ENCODE peak calls at places on chromosomes 16 and 17, in ten cellular contexts. N is AG04449; M is activated naive CD4-positive, alpha-beta T cell; Z is DMS 273 treated with DMSO at 0.1 percent for 48 hours; O is Calu3; E is A172; G is HT1080; B is A549; Y is NCI-H1092; V is activated T-helper 1 cell treated with anti-CD3 and anti-CD28 coated beads, Interleukin-2, amount 50 U/mL, for 16 hours. D is an unnamed sample.

GRCh38 chr16:3292604-3293003 is 9.3 kb downstream of the ZNF263 start:
- DNase-seq in N (peak; percentile 89), M (no peak), Z (no peak), O (no peak), E (no peak), G (no peak), B (no peak), Y (no peak), V (no peak), D (no peak)

GRCh38 chr16:53413864-53414263 is 20.4 kb upstream of the RBL2 start:
- DNase-seq in N (no peak), M (no peak), Z (no peak), O (no peak), E (no peak), G (no peak), B (no peak), Y (no peak), V (no peak), D (no peak)

GRCh38 chr17:10061131-10061581 is 137.2 kb downstream of the GAS7 start:
- DNase-seq in N (no peak), M (no peak), Z (no peak), O (no peak), E (no peak), G (no peak), B (no peak), Y (no peak), V (no peak), D (no peak)

GRCh38 chr16:85936761-85937343 is 37.9 kb downstream of the IRF8 start:
- DNase-seq in N (no peak), M (no peak), Z (no peak), O (no peak), E (no peak), G (no peak), B (no peak), Y (no peak), V (no peak), D (no peak)

GRCh38 chr17:49935526-49936210 is 33.3 kb upstream of the DLX4 start:
- DNase-seq in N (no peak), M (no peak), Z (peak; percentile 77), O (no peak), E (no peak), G (no peak), B (no peak), Y (no peak), V (no peak), D (peak; percentile 83)

GRCh38 chr17:68861602-68862001 is 93.6 kb downstream of the ABCA8 start:
- DNase-seq in N (no peak), M (no peak), Z (no peak), O (no peak), E (no peak), G (no peak), B (no peak), Y (no peak), V (no peak), D (no peak)

GRCh38 chr17:74677558-74678466 is 34.9 kb downstream of the CD300LF start:
- DNase-seq in N (no peak), M (no peak), Z (peak; percentile 94), O (no peak), E (peak; percentile 82), G (peak; percentile 46), B (peak; percentile 33), Y (no peak), V (no peak), D (no peak)

GRCh38 chr17:81552244-81553017 is at the start of gene FAAP100:
- DNase-seq in N (no peak), M (peak; percentile 77), Z (peak; percentile 77), O (peak; percentile 90), E (peak; percentile 54), G (peak; percentile 76), B (peak; percentile 90), Y (peak; percentile 48), V (peak; percentile 77), D (peak; percentile 96)

GRCh38 chr16:50645858-50646257 is 35.3 kb downstream of the SNX20 start:
- DNase-seq in N (no peak), M (no peak), Z (no peak), O (no peak), E (no peak), G (no peak), B (no peak), Y (no peak), V (no peak), D (no peak)

GRCh38 chr17:17859909-17860760 is 23.3 kb upstream of the SREBF1 start:
- DNase-seq in N (no peak), M (peak; percentile 53), Z (no peak), O (peak; percentile 64), E (peak; percentile 70), G (peak; percentile 48), B (peak; percentile 97), Y (no peak), V (peak; percentile 60), D (peak; percentile 97)

GRCh38 chr16:2858245-2859025 is 465 bp upstream of the PRSS22 start:
- DNase-seq in N (no peak), M (no peak), Z (no peak), O (peak; percentile 98), E (no peak), G (no peak), B (no peak), Y (no peak), V (no peak), D (peak; percentile 13)

GRCh38 chr16:29877266-29877961 is 14.4 kb upstream of the CDIPT start:
- DNase-seq in N (no peak), M (no peak), Z (no peak), O (no peak), E (peak; percentile 55), G (peak; percentile 12), B (peak; percentile 58), Y (no peak), V (no peak), D (no peak)

GRCh38 chr17:9244066-9245052 is 223.0 kb downstream of the NTN1 start:
- DNase-seq in N (peak; percentile 49), M (no peak), Z (no peak), O (no peak), E (no peak), G (no peak), B (no peak), Y (no peak), V (no peak), D (no peak)

GRCh38 chr17:69997332-69997731 is 77.7 kb upstream of the KCNJ16 start:
- DNase-seq in N (no peak), M (no peak), Z (no peak), O (no peak), E (no peak), G (peak; percentile 67), B (no peak), Y (no peak), V (no peak), D (no peak)

GRCh38 chr16:86682219-86682904 is 104.0 kb downstream of the FOXL1 start:
- DNase-seq in N (no peak), M (no peak), Z (no peak), O (no peak), E (no peak), G (no peak), B (no peak), Y (no peak), V (no peak), D (no peak)

GRCh38 chr17:81713556-81714411 is 1.7 kb downstream of the SLC25A10 start:
- DNase-seq in N (no peak), M (no peak), Z (no peak), O (peak; percentile 38), E (no peak), G (no peak), B (no peak), Y (no peak), V (no peak), D (no peak)

GRCh38 chr17:79044462-79044861 is 20.5 kb downstream of the C1QTNF1 start:
- DNase-seq in N (no peak), M (no peak), Z (no peak), O (no peak), E (no peak), G (no peak), B (no peak), Y (no peak), V (no peak), D (no peak)

GRCh38 chr17:80365001-80365965 is 49.7 kb upstream of the ENDOV start:
- DNase-seq in N (no peak), M (no peak), Z (no peak), O (no peak), E (no peak), G (no peak), B (no peak), Y (no peak), V (no peak), D (no peak)

GRCh38 chr16:54510619-54511018 is 224.0 kb upstream of the IRX3 start:
- DNase-seq in N (no peak), M (no peak), Z (no peak), O (no peak), E (no peak), G (no peak), B (no peak), Y (no peak), V (no peak), D (no peak)

GRCh38 chr16:90057738-90058173 is 19.4 kb downstream of the PRDM7 start:
- DNase-seq in N (peak; percentile 33), M (no peak), Z (no peak), O (no peak), E (peak; percentile 87), G (peak; percentile 89), B (no peak), Y (no peak), V (no peak), D (no peak)

GRCh38 chr16:27852681-27853080 is 210.8 kb downstream of the GSG1L start:
- DNase-seq in N (no peak), M (no peak), Z (no peak), O (no peak), E (no peak), G (no peak), B (no peak), Y (no peak), V (no peak), D (no peak)

GRCh38 chr17:40122466-40122943 is 734 bp downstream of the MSL1 start:
- DNase-seq in N (no peak), M (no peak), Z (no peak), O (peak; percentile 98), E (no peak), G (no peak), B (peak; percentile 69), Y (no peak), V (no peak), D (no peak)

GRCh38 chr17:17474341-17474740 is 2.5 kb upstream of the MED9 start:
- DNase-seq in N (no peak), M (no peak), Z (no peak), O (no peak), E (no peak), G (no peak), B (no peak), Y (no peak), V (no peak), D (no peak)

GRCh38 chr17:47810901-47811635 is 10.5 kb downstream of the OSBPL7 start:
- DNase-seq in N (no peak), M (no peak), Z (no peak), O (no peak), E (no peak), G (no peak), B (no peak), Y (no peak), V (no peak), D (no peak)

GRCh38 chr17:39923836-39924690 is 3.3 kb downstream of the ORMDL3 start:
- DNase-seq in N (no peak), M (no peak), Z (no peak), O (peak; percentile 66), E (no peak), G (peak; percentile 38), B (no peak), Y (no peak), V (no peak), D (no peak)

GRCh38 chr17:82212331-82213250 is at the start of gene CCDC57:
- DNase-seq in N (no peak), M (peak; percentile 59), Z (no peak), O (peak; percentile 82), E (peak; percentile 52), G (peak; percentile 63), B (peak; percentile 92), Y (peak; percentile 71), V (peak; percentile 61), D (peak; percentile 87)

GRCh38 chr17:73952136-73952497 is 251.4 kb upstream of the RPL38 start:
- DNase-seq in N (no peak), M (no peak), Z (no peak), O (no peak), E (no peak), G (no peak), B (no peak), Y (no peak), V (no peak), D (peak; percentile 90)

GRCh38 chr16:50293041-50293783 is 26.9 kb downstream of the ADCY7 start:
- DNase-seq in N (no peak), M (no peak), Z (no peak), O (no peak), E (no peak), G (no peak), B (no peak), Y (no peak), V (no peak), D (no peak)